ENCODE peak calls at places on chromosomes 7 and 10, in seven cellular contexts. One of them, this sample, is unnamed.

GRCh38 chr10:7122561-7122960 is 288.3 kb downstream of the SFMBT2 start:
- DNase-seq in heart left ventricle: no peak
- DNase-seq in left ventricle myocardium inferior: no peak
- DNase-seq in GM12878: no peak
- DNase-seq in tibial artery: no peak
- DNase-seq in brain microvascular endothelial cell: no peak
- DNase-seq in lung: no peak
- DNase-seq in this sample: no peak

GRCh38 chr7:137983308-137984008 is 18.4 kb downstream of the CREB3L2 start:
- DNase-seq in GM12878: no peak
- DNase-seq in left ventricle myocardium inferior: no peak
- DNase-seq in brain microvascular endothelial cell: no peak
- DNase-seq in lung: no peak
- DNase-seq in heart left ventricle: peak; percentile 44
- DNase-seq in tibial artery: peak; percentile 87
- DNase-seq in this sample: no peak

GRCh38 chr7:50560865-50561351 is 4.3 kb downstream of the DDC start:
- DNase-seq in GM12878: no peak
- DNase-seq in heart left ventricle: no peak
- DNase-seq in tibial artery: no peak
- DNase-seq in lung: no peak
- DNase-seq in brain microvascular endothelial cell: no peak
- DNase-seq in left ventricle myocardium inferior: no peak
- DNase-seq in this sample: no peak

GRCh38 chr10:24947304-24948097 is 4.9 kb downstream of the PRTFDC1 start:
- DNase-seq in brain microvascular endothelial cell: peak; percentile 32
- DNase-seq in GM12878: peak; percentile 51
- DNase-seq in left ventricle myocardium inferior: no peak
- DNase-seq in lung: no peak
- DNase-seq in tibial artery: no peak
- DNase-seq in heart left ventricle: no peak
- DNase-seq in this sample: no peak

GRCh38 chr10:88902328-88902789 is 22.3 kb downstream of the STAMBPL1 start:
- DNase-seq in GM12878: no peak
- DNase-seq in brain microvascular endothelial cell: no peak
- DNase-seq in heart left ventricle: no peak
- DNase-seq in tibial artery: no peak
- DNase-seq in lung: no peak
- DNase-seq in left ventricle myocardium inferior: no peak
- DNase-seq in this sample: no peak

GRCh38 chr10:103202319-103202718 is 9.2 kb upstream of the NT5C2 start:
- DNase-seq in left ventricle myocardium inferior: no peak
- DNase-seq in brain microvascular endothelial cell: no peak
- DNase-seq in tibial artery: no peak
- DNase-seq in GM12878: no peak
- DNase-seq in heart left ventricle: no peak
- DNase-seq in lung: no peak
- DNase-seq in this sample: no peak

GRCh38 chr10:52129410-52130178 is 184.5 kb upstream of the DKK1 start:
- DNase-seq in GM12878: no peak
- DNase-seq in left ventricle myocardium inferior: no peak
- DNase-seq in tibial artery: no peak
- DNase-seq in heart left ventricle: no peak
- DNase-seq in brain microvascular endothelial cell: no peak
- DNase-seq in lung: no peak
- DNase-seq in this sample: no peak

GRCh38 chr10:123229927-123230630 is 75.9 kb downstream of the BUB3 start:
- DNase-seq in heart left ventricle: no peak
- DNase-seq in lung: no peak
- DNase-seq in left ventricle myocardium inferior: no peak
- DNase-seq in tibial artery: no peak
- DNase-seq in GM12878: no peak
- DNase-seq in brain microvascular endothelial cell: no peak
- DNase-seq in this sample: no peak

GRCh38 chr7:44709945-44710596 is 38.6 kb upstream of the ZMIZ2 start:
- DNase-seq in GM12878: no peak
- DNase-seq in lung: no peak
- DNase-seq in tibial artery: no peak
- DNase-seq in left ventricle myocardium inferior: no peak
- DNase-seq in brain microvascular endothelial cell: no peak
- DNase-seq in heart left ventricle: no peak
- DNase-seq in this sample: no peak

GRCh38 chr7:84688671-84689070 is 494.1 kb upstream of the SEMA3A start:
- DNase-seq in heart left ventricle: no peak
- DNase-seq in tibial artery: no peak
- DNase-seq in GM12878: no peak
- DNase-seq in lung: no peak
- DNase-seq in left ventricle myocardium inferior: no peak
- DNase-seq in brain microvascular endothelial cell: peak; percentile 60
- DNase-seq in this sample: no peak

GRCh38 chr7:99504281-99504602 is 220 bp upstream of the ZKSCAN5 start:
- DNase-seq in brain microvascular endothelial cell: peak; percentile 98
- DNase-seq in lung: no peak
- DNase-seq in left ventricle myocardium inferior: no peak
- DNase-seq in tibial artery: no peak
- DNase-seq in GM12878: no peak
- DNase-seq in heart left ventricle: no peak
- DNase-seq in this sample: peak; percentile 98

GRCh38 chr7:32025381-32026075 is 44.7 kb downstream of the PDE1C start:
- DNase-seq in heart left ventricle: no peak
- DNase-seq in left ventricle myocardium inferior: no peak
- DNase-seq in GM12878: no peak
- DNase-seq in brain microvascular endothelial cell: no peak
- DNase-seq in lung: no peak
- DNase-seq in tibial artery: no peak
- DNase-seq in this sample: peak; percentile 45

GRCh38 chr10:30027057-30028005 is 32.1 kb downstream of the JCAD start:
- DNase-seq in tibial artery: no peak
- DNase-seq in brain microvascular endothelial cell: peak; percentile 7
- DNase-seq in GM12878: peak; percentile 32
- DNase-seq in left ventricle myocardium inferior: peak; percentile 38
- DNase-seq in heart left ventricle: peak; percentile 63
- DNase-seq in lung: peak; percentile 54
- DNase-seq in this sample: no peak

GRCh38 chr10:58400609-58401008 is 15.4 kb downstream of the TFAM start:
- DNase-seq in tibial artery: no peak
- DNase-seq in lung: no peak
- DNase-seq in heart left ventricle: no peak
- DNase-seq in brain microvascular endothelial cell: no peak
- DNase-seq in GM12878: no peak
- DNase-seq in left ventricle myocardium inferior: no peak
- DNase-seq in this sample: no peak

GRCh38 chr7:42247301-42247700 is 10.3 kb upstream of the GLI3 start:
- DNase-seq in lung: no peak
- DNase-seq in tibial artery: no peak
- DNase-seq in brain microvascular endothelial cell: peak; percentile 77
- DNase-seq in heart left ventricle: no peak
- DNase-seq in left ventricle myocardium inferior: no peak
- DNase-seq in GM12878: no peak
- DNase-seq in this sample: no peak

GRCh38 chr7:19708397-19709248 is at the start of gene POLR1F:
- DNase-seq in tibial artery: peak; percentile 95
- DNase-seq in brain microvascular endothelial cell: peak; percentile 93
- DNase-seq in GM12878: peak; percentile 90
- DNase-seq in lung: peak; percentile 95
- DNase-seq in heart left ventricle: peak; percentile 97
- DNase-seq in left ventricle myocardium inferior: peak; percentile 95
- DNase-seq in this sample: peak; percentile 95

GRCh38 chr10:435397-435796 is 254.1 kb downstream of the DIP2C start:
- DNase-seq in lung: no peak
- DNase-seq in tibial artery: no peak
- DNase-seq in heart left ventricle: no peak
- DNase-seq in brain microvascular endothelial cell: no peak
- DNase-seq in GM12878: no peak
- DNase-seq in left ventricle myocardium inferior: no peak
- DNase-seq in this sample: no peak

GRCh38 chr7:45055594-45056219 is 33.1 kb downstream of the NACAD start:
- DNase-seq in heart left ventricle: no peak
- DNase-seq in left ventricle myocardium inferior: no peak
- DNase-seq in brain microvascular endothelial cell: no peak
- DNase-seq in tibial artery: peak; percentile 33
- DNase-seq in GM12878: no peak
- DNase-seq in lung: no peak
- DNase-seq in this sample: no peak

GRCh38 chr10:69321865-69322264 is 43.6 kb downstream of the HK1 start:
- DNase-seq in GM12878: no peak
- DNase-seq in brain microvascular endothelial cell: peak; percentile 25
- DNase-seq in heart left ventricle: no peak
- DNase-seq in left ventricle myocardium inferior: no peak
- DNase-seq in lung: no peak
- DNase-seq in tibial artery: no peak
- DNase-seq in this sample: no peak

GRCh38 chr10:30736685-30737232 is 107.2 kb upstream of the LYZL2 start:
- DNase-seq in brain microvascular endothelial cell: peak; percentile 99
- DNase-seq in left ventricle myocardium inferior: no peak
- DNase-seq in heart left ventricle: no peak
- DNase-seq in tibial artery: peak; percentile 90
- DNase-seq in GM12878: peak; percentile 94
- DNase-seq in lung: no peak
- DNase-seq in this sample: no peak

GRCh38 chr10:125661942-125662515 is 20.9 kb downstream of the TEX36 start:
- DNase-seq in lung: no peak
- DNase-seq in GM12878: no peak
- DNase-seq in left ventricle myocardium inferior: no peak
- DNase-seq in tibial artery: no peak
- DNase-seq in brain microvascular endothelial cell: peak; percentile 65
- DNase-seq in heart left ventricle: no peak
- DNase-seq in this sample: no peak

GRCh38 chr7:141001561-141001960 is 13.2 kb downstream of the MRPS33 start:
- DNase-seq in heart left ventricle: no peak
- DNase-seq in lung: no peak
- DNase-seq in left ventricle myocardium inferior: no peak
- DNase-seq in tibial artery: no peak
- DNase-seq in brain microvascular endothelial cell: no peak
- DNase-seq in GM12878: no peak
- DNase-seq in this sample: no peak

GRCh38 chr7:2732959-2733584 is 45.1 kb downstream of the AMZ1 start:
- DNase-seq in heart left ventricle: peak; percentile 82
- DNase-seq in brain microvascular endothelial cell: peak; percentile 59
- DNase-seq in left ventricle myocardium inferior: peak; percentile 75
- DNase-seq in lung: no peak
- DNase-seq in GM12878: no peak
- DNase-seq in tibial artery: peak; percentile 90
- DNase-seq in this sample: no peak

GRCh38 chr7:117137868-117138267 is 184.6 kb downstream of the ST7 start:
- DNase-seq in tibial artery: no peak
- DNase-seq in lung: no peak
- DNase-seq in brain microvascular endothelial cell: no peak
- DNase-seq in GM12878: no peak
- DNase-seq in heart left ventricle: no peak
- DNase-seq in left ventricle myocardium inferior: no peak
- DNase-seq in this sample: no peak

DNA sequence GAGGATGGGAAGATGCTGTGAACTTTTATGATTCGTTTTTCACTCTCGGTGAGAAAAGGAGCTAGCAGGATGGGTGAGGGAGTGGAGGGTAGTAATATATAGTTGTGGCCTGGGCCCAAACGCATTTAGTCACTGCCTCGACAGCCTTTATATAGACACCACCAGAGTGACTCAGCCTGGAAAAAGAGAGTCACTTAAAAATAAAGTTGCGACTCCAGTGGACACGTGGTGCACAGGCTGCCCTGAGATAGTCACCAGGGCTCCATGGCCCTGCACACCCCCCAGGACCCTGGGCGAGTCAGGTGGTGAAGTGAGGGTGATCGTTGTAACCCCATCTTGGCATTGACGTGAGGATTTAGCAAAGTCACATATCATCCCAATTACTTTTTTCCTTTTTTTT is 106.7 kb downstream of the CUX1 start:
- DNase-seq in heart left ventricle: peak; percentile 73
- DNase-seq in lung: no peak
- DNase-seq in GM12878: no peak
- DNase-seq in brain microvascular endothelial cell: peak; percentile 81
- DNase-seq in left ventricle myocardium inferior: no peak
- DNase-seq in tibial artery: peak; percentile 87
- DNase-seq in this sample: no peak
- H3K27ac ChIP-seq in heart left ventricle: no peak overlapping the region
- H3K27ac ChIP-seq in lung: peak overlapping the region; percentile 35
- H3K27ac ChIP-seq in GM12878: no peak overlapping the region
- H3K27ac ChIP-seq in brain microvascular endothelial cell: peak overlapping the region; percentile 81
- H3K27ac ChIP-seq in left ventricle myocardium inferior: peak overlapping the region; percentile 68
- H3K27ac ChIP-seq in tibial artery: peak overlapping the region; percentile 89
- H3K27ac ChIP-seq in this sample: no peak overlapping the region

GRCh38 chr7:7688310-7688709 is 30.1 kb downstream of the RPA3 start:
- DNase-seq in heart left ventricle: no peak
- DNase-seq in left ventricle myocardium inferior: no peak
- DNase-seq in tibial artery: no peak
- DNase-seq in lung: no peak
- DNase-seq in GM12878: no peak
- DNase-seq in brain microvascular endothelial cell: no peak
- DNase-seq in this sample: no peak
- H3K4me3 ChIP-seq in heart left ventricle: peak overlapping the region; percentile 27
- H3K4me3 ChIP-seq in left ventricle myocardium inferior: peak overlapping the region; percentile 52
- H3K4me3 ChIP-seq in tibial artery: peak overlapping the region; percentile 23
- H3K4me3 ChIP-seq in lung: no peak overlapping the region
- H3K4me3 ChIP-seq in GM12878: no peak overlapping the region
- H3K4me3 ChIP-seq in brain microvascular endothelial cell: no peak overlapping the region
- H3K4me3 ChIP-seq in this sample: no peak overlapping the region

DNA sequence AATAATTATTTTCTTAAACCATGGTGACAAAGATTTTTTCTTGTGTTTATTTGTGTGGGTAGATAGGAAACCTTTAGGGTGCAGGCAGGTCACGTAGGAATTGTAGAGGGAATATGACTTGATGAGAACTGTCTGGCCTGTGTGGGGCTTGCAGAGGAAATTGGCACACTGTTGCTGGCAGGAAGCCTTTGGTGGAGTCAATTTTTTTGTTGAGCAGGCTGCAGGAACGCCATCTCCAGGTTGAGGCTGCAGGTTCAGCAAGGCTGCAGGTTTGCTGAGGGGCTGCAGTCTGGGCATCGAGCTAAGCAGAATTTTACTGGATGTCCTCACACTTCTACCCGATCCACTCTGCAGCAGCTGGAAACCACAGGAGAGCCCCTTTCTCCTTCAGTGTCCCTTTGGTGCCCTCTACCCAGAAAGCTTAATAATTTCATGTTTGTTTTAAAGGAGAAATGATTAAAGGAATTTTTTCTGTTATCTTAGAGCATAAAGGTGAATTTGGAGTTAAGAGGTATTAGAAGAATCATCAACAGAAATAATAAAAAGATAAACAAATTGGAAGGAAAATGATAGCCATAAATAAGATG is 37.0 kb downstream of the TBC1D12 start:
- DNase-seq in left ventricle myocardium inferior: no peak
- DNase-seq in GM12878: no peak
- DNase-seq in tibial artery: no peak
- DNase-seq in heart left ventricle: peak; percentile 43
- DNase-seq in brain microvascular endothelial cell: no peak
- DNase-seq in lung: no peak
- DNase-seq in this sample: no peak
- TF ChIP-seq CTCF in left ventricle myocardium inferior: no peak
- TF ChIP-seq CTCF in GM12878: no peak
- TF ChIP-seq CTCF in tibial artery: no peak
- TF ChIP-seq CTCF in heart left ventricle: peak; percentile 11
- TF ChIP-seq CTCF in brain microvascular endothelial cell: peak; percentile 25
- TF ChIP-seq CTCF in lung: no peak
- TF ChIP-seq CTCF in this sample: peak; percentile 28

DNA sequence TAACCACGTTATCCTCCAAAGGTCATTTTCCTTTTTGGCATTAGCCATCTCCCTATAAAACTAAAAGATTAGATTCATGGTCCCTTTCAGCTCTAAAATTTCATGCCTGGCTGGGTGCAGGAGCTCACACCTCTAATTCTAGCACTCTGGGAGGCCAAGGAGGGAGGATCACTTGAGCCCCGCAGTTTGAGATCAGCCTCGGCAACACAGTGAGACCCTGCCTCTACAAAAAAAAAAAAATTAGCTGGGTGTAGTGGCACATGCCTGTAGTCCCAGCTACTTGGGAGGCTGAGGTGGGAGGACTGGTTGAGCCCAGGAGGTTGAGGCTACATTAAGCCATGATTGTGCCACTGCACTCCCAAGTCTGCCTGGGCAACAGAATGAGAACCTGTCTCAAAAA is 57.0 kb downstream of the MALSU1 start:
- DNase-seq in GM12878: no peak
- DNase-seq in left ventricle myocardium inferior: no peak
- DNase-seq in heart left ventricle: no peak
- DNase-seq in tibial artery: no peak
- DNase-seq in brain microvascular endothelial cell: no peak
- DNase-seq in lung: no peak
- DNase-seq in this sample: no peak
- H3K27ac ChIP-seq in GM12878: no peak overlapping the region
- H3K27ac ChIP-seq in left ventricle myocardium inferior: no peak overlapping the region
- H3K27ac ChIP-seq in heart left ventricle: no peak overlapping the region
- H3K27ac ChIP-seq in tibial artery: no peak overlapping the region
- H3K27ac ChIP-seq in brain microvascular endothelial cell: peak overlapping the region; percentile 7
- H3K27ac ChIP-seq in lung: no peak overlapping the region
- H3K27ac ChIP-seq in this sample: no peak overlapping the region

This sample was measured in dorsolateral prefrontal cortex.